ENCODE peak calls at places on chromosomes 5 and 9, in four cellular contexts. One of them, this sample, is unnamed.

GRCh38 chr9:72828281-72828731 is 124.5 kb downstream of the ALDH1A1 start:
- DNase-seq in amygdala: no peak
- DNase-seq in CD8-positive, alpha-beta T cell: no peak
- DNase-seq in M059J: peak
- DNase-seq in this sample: no peak

GRCh38 chr5:43193171-43193951 is 1.3 kb downstream of the NIM1K start:
- DNase-seq in amygdala: no peak
- DNase-seq in M059J: peak
- DNase-seq in CD8-positive, alpha-beta T cell: no peak
- DNase-seq in this sample: no peak

GRCh38 chr9:110977259-110977709 is 61.0 kb downstream of the LPAR1 start:
- DNase-seq in amygdala: no peak
- DNase-seq in M059J: peak
- DNase-seq in CD8-positive, alpha-beta T cell: no peak
- DNase-seq in this sample: no peak

GRCh38 chr5:129001831-129002626 is 36.7 kb downstream of the SLC27A6 start:
- DNase-seq in amygdala: no peak
- DNase-seq in M059J: no peak
- DNase-seq in CD8-positive, alpha-beta T cell: no peak
- DNase-seq in this sample: no peak

GRCh38 chr5:111902436-111902835 is 145.4 kb upstream of the NREP start:
- DNase-seq in CD8-positive, alpha-beta T cell: no peak
- DNase-seq in amygdala: no peak
- DNase-seq in M059J: peak
- DNase-seq in this sample: no peak

GRCh38 chr5:142800776-142801494 is 30.8 kb downstream of the ARHGAP26 start:
- DNase-seq in M059J: no peak
- DNase-seq in CD8-positive, alpha-beta T cell: peak
- DNase-seq in amygdala: no peak
- DNase-seq in this sample: peak

GRCh38 chr9:108150736-108151135 is 661.2 kb upstream of the KLF4 start:
- DNase-seq in M059J: peak
- DNase-seq in CD8-positive, alpha-beta T cell: no peak
- DNase-seq in amygdala: no peak
- DNase-seq in this sample: no peak

GRCh38 chr5:168656633-168657032 is 77.5 kb upstream of the PANK3 start:
- DNase-seq in CD8-positive, alpha-beta T cell: no peak
- DNase-seq in amygdala: no peak
- DNase-seq in M059J: no peak
- DNase-seq in this sample: no peak

GRCh38 chr9:26326473-26327044 is 566.0 kb downstream of the CAAP1 start:
- DNase-seq in amygdala: no peak
- DNase-seq in CD8-positive, alpha-beta T cell: no peak
- DNase-seq in M059J: peak
- DNase-seq in this sample: no peak

GRCh38 chr5:143229896-143230675 is 173.4 kb downstream of the NR3C1 start:
- DNase-seq in amygdala: no peak
- DNase-seq in CD8-positive, alpha-beta T cell: no peak
- DNase-seq in M059J: peak
- DNase-seq in this sample: peak

GRCh38 chr5:126514159-126515141 is 80.6 kb downstream of the ALDH7A1 start:
- DNase-seq in amygdala: no peak
- DNase-seq in M059J: peak
- DNase-seq in CD8-positive, alpha-beta T cell: no peak
- DNase-seq in this sample: no peak

GRCh38 chr5:19175776-19176570 is 812.0 kb downstream of the CDH18 start:
- DNase-seq in M059J: no peak
- DNase-seq in amygdala: no peak
- DNase-seq in CD8-positive, alpha-beta T cell: no peak
- DNase-seq in this sample: no peak

GRCh38 chr5:1666221-1666620 is 133.4 kb downstream of the MRPL36 start:
- DNase-seq in CD8-positive, alpha-beta T cell: no peak
- DNase-seq in M059J: no peak
- DNase-seq in amygdala: no peak
- DNase-seq in this sample: no peak

GRCh38 chr9:17131494-17131893 is 3.3 kb upstream of the CNTLN start:
- DNase-seq in CD8-positive, alpha-beta T cell: no peak
- DNase-seq in amygdala: no peak
- DNase-seq in M059J: no peak
- DNase-seq in this sample: no peak

GRCh38 chr9:27967236-27967635 is 394.0 kb upstream of the C9orf72 start:
- DNase-seq in CD8-positive, alpha-beta T cell: no peak
- DNase-seq in amygdala: no peak
- DNase-seq in M059J: no peak
- DNase-seq in this sample: no peak

GRCh38 chr9:124480621-124480981 is 26.6 kb downstream of the NR5A1 start:
- DNase-seq in M059J: peak
- DNase-seq in CD8-positive, alpha-beta T cell: no peak
- DNase-seq in amygdala: no peak
- DNase-seq in this sample: no peak

GRCh38 chr5:155147222-155147621 is 133.7 kb downstream of the KIF4B start:
- DNase-seq in M059J: peak
- DNase-seq in amygdala: no peak
- DNase-seq in CD8-positive, alpha-beta T cell: no peak
- DNase-seq in this sample: no peak

GRCh38 chr5:171913987-171914273 is 92.5 kb downstream of the FBXW11 start:
- DNase-seq in M059J: peak
- DNase-seq in CD8-positive, alpha-beta T cell: no peak
- DNase-seq in amygdala: no peak
- DNase-seq in this sample: no peak

This sample was measured in CD8-positive, alpha-beta memory T cell.